ENCODE peak calls at places on chromosome 13, in four cellular contexts. R, H, Q and L are unnamed samples.

GRCh38 chr13:60258349-60258748 is 94.6 kb upstream of the DIAPH3 start:
- DNase-seq in R (no peak), Q (no peak), H (no peak), L (no peak)

GRCh38 chr13:73268306-73268705 is 209.5 kb downstream of the KLF5 start:
- DNase-seq in H (peak; percentile 38), R (peak; percentile 15), Q (no peak), L (no peak)

GRCh38 chr13:52195052-52195837 is 35.8 kb upstream of the NEK3 start:
- DNase-seq in Q (no peak), H (peak; percentile 79), R (peak; percentile 82), L (no peak)

GRCh38 chr13:71240906-71241305 is 626.1 kb downstream of the DACH1 start:
- DNase-seq in Q (peak; percentile 15), R (no peak), H (no peak), L (no peak)

GRCh38 chr13:94505730-94506129 is 26.2 kb upstream of the DCT start:
- DNase-seq in R (no peak), H (no peak), Q (no peak), L (no peak)

GRCh38 chr13:110772091-110772984 is 58.8 kb downstream of the ING1 start:
- DNase-seq in H (no peak), Q (no peak), R (no peak), L (no peak)

GRCh38 chr13:110634558-110634957 is 19.2 kb downstream of the NAXD start:
- DNase-seq in Q (no peak), R (no peak), H (no peak), L (no peak)

GRCh38 chr13:27018230-27018875 is 153.3 kb downstream of the USP12 start:
- DNase-seq in R (no peak), Q (no peak), H (peak; percentile 7), L (no peak)

GRCh38 chr13:78607409-78608253 is 4.3 kb upstream of the POU4F1 start:
- DNase-seq in R (no peak), Q (no peak), H (no peak), L (no peak)

GRCh38 chr13:30676672-30677071 is 58.7 kb upstream of the ALOX5AP start:
- DNase-seq in R (no peak), Q (peak; percentile 28), H (no peak), L (no peak)

GRCh38 chr13:99376132-99376531 is 68.9 kb upstream of the GPR183 start:
- DNase-seq in H (no peak), R (no peak), Q (no peak), L (no peak)

GRCh38 chr13:111920932-111921705 is 145.8 kb upstream of the SOX1 start:
- DNase-seq in R (no peak), Q (no peak), H (no peak), L (no peak)

GRCh38 chr13:26459276-26460131 is 98.0 kb upstream of the WASF3 start:
- DNase-seq in Q (no peak), H (no peak), R (peak; percentile 67), L (no peak)

GRCh38 chr13:58018865-58019264 is 387.3 kb downstream of the PCDH17 start:
- DNase-seq in H (no peak), Q (no peak), R (no peak), L (no peak)

GRCh38 chr13:112831801-112832200 is 137.2 kb upstream of the MCF2L start:
- DNase-seq in Q (no peak), H (no peak), R (no peak), L (no peak)

GRCh38 chr13:110812869-110813645 is 99.6 kb downstream of the ING1 start:
- DNase-seq in H (no peak), Q (no peak), R (no peak), L (no peak)

GRCh38 chr13:47875206-47875605 is 125.9 kb downstream of the SUCLA2 start:
- DNase-seq in H (no peak), R (no peak), Q (no peak), L (no peak)

GRCh38 chr13:61180245-61180644 is 235.4 kb downstream of the PCDH20 start:
- DNase-seq in Q (no peak), H (no peak), R (no peak), L (no peak)

GRCh38 chr13:36915106-36915505 is 4.9 kb downstream of the SMAD9 start:
- DNase-seq in H (no peak), Q (no peak), R (no peak), L (no peak)

GRCh38 chr13:20840590-20840989 is 62.0 kb downstream of the XPO4 start:
- DNase-seq in Q (peak; percentile 51), R (no peak), H (no peak), L (no peak)
- H3K36me3 ChIP-seq in Q (peaks cover 69% of the 10 kb centered on the region), R (peaks cover 69% of the 10 kb centered on the region), H (no peaks in the 10 kb centered on the region), L (peaks cover 67% of the 10 kb centered on the region)

GRCh38 chr13:100530645-100531044 is 57.9 kb downstream of the GGACT start:
- DNase-seq in Q (no peak), R (peak; percentile 36), H (no peak), L (no peak)
- TF ChIP-seq CTCF in Q (no peak), R (no peak), H (no peak), L (no peak)

GRCh38 chr13:41179593-41180250 is 14.6 kb downstream of the KBTBD7 start:
- DNase-seq in Q (no peak), R (no peak), H (no peak), L (no peak)
- H3K27me3 ChIP-seq in Q (no peaks in the 10 kb centered on the region), R (no peaks in the 10 kb centered on the region), H (no peaks in the 10 kb centered on the region), L (no peaks in the 10 kb centered on the region)

GRCh38 chr13:21694831-21695230 is 24.0 kb downstream of the FGF9 start:
- DNase-seq in R (no peak), Q (no peak), H (no peak), L (no peak)

GRCh38 chr13:21691928-21692327 is 21.1 kb downstream of the FGF9 start:
- DNase-seq in R (no peak), H (no peak), Q (no peak), L (no peak)

GRCh38 chr13:21689097-21689496 is 18.2 kb downstream of the FGF9 start:
- DNase-seq in H (no peak), R (no peak), Q (peak; percentile 26), L (no peak)

GRCh38 chr13:21690955-21691354 is 20.1 kb downstream of the FGF9 start:
- DNase-seq in R (no peak), Q (no peak), H (no peak), L (no peak)

DNA sequence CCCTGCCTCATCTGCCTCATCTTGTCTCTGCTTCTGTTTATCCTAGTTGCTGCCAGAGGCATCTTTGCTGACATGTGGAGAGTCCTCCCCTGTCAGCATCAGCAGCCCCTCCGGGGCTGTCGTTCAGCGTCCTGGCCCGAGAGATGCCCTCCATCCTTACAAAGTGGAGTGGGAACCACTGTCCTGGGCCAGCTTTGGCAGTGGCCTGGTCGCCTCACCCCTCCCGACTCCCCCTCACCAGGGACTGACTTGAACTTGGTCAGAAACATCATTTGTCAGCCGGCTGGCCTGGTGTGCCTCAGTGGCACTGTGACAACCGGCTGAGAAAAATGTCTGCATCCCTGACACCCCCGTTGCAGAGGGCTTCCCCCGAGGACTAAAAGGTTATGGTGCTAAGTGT is 20.6 kb downstream of the FGF9 start:
- DNase-seq in Q (no peak), R (no peak), H (no peak), L (no peak)
- H3K36me3 ChIP-seq in Q (no peaks in the 10 kb centered on the region), R (no peaks in the 10 kb centered on the region), H (no peaks in the 10 kb centered on the region), L (no peaks in the 10 kb centered on the region)